ENCODE peak calls at places on chromosomes 12 and 14, in ten cellular contexts. U, W, J, K, T, P, G, F, Z and C are unnamed samples.

GRCh38 chr12:52084491-52085231 is 5.2 kb downstream of the SMIM41 start:
- DNase-seq in G (no peak), T (no peak), W (no peak), F (no peak), K (no peak), U (no peak), P (no peak), J (no peak), Z (no peak), C (no peak)

GRCh38 chr12:94379479-94380113 is 80.1 kb downstream of the CEP83 start:
- DNase-seq in K (no peak), U (no peak), F (no peak), J (no peak), W (no peak), Z (no peak), P (no peak), T (no peak), G (no peak), C (no peak)

GRCh38 chr14:95261616-95262510 is 57.8 kb downstream of the CLMN start:
- DNase-seq in T (no peak), G (no peak), U (peak), J (no peak), F (no peak), W (no peak), P (no peak), K (no peak), Z (no peak), C (no peak)

GRCh38 chr14:77268989-77269595 is 1.9 kb downstream of the NGB start:
- DNase-seq in J (no peak), W (no peak), T (no peak), U (no peak), K (no peak), P (no peak), Z (no peak), F (no peak), G (no peak), C (no peak)

GRCh38 chr14:21072102-21072501 is 2.0 kb downstream of the ARHGEF40 start:
- DNase-seq in Z (no peak), K (peak), W (peak), T (no peak), U (no peak), G (peak), P (peak), J (no peak), F (no peak), C (no peak)

GRCh38 chr14:105866841-105867321 is 340.5 kb downstream of the TMEM121 start:
- DNase-seq in K (no peak), T (no peak), W (no peak), F (peak), U (no peak), P (no peak), Z (no peak), J (no peak), G (no peak), C (peak)

GRCh38 chr14:23727566-23728335 is 91.6 kb downstream of the DHRS2 start:
- DNase-seq in W (peak), U (no peak), T (no peak), P (peak), K (no peak), F (no peak), G (peak), J (no peak), Z (peak), C (peak)

GRCh38 chr12:123907726-123908476 is 64.7 kb downstream of the CCDC92 start:
- DNase-seq in W (no peak), K (no peak), Z (no peak), T (no peak), U (no peak), J (no peak), P (no peak), F (no peak), G (no peak), C (no peak)

GRCh38 chr14:41062826-41063225 is 543.9 kb upstream of the LRFN5 start:
- DNase-seq in G (no peak), U (no peak), J (no peak), F (no peak), K (no peak), P (no peak), Z (no peak), T (no peak), W (peak), C (no peak)

GRCh38 chr14:61322011-61322798 is 826 bp downstream of the PRKCH start:
- DNase-seq in Z (peak), J (no peak), U (peak), P (no peak), F (no peak), K (peak), T (no peak), G (no peak), W (no peak), C (no peak)